ENCODE peak calls at places on chromosomes 16 and 17, in ten cellular contexts. X is ascending aorta, Q is thyroid gland, V is breast epithelium, G is uterus, F is cardiac muscle cell, T is H9, Z is testis, C is SJCRH30, L is IMR-90. B is an unnamed sample.
A peak's percentile ranks its signal among the peaks of the same experiment; 100 is the strongest.

GRCh38 chr16:85300451-85300968 is 188.2 kb upstream of the CIBAR2 start:
- DNase-seq in Z (no peak), C (peak; percentile 67), L (no peak), X (no peak), F (no peak), T (no peak), Q (no peak), G (no peak), V (no peak), B (no peak)

GRCh38 chr17:44587339-44587738 is 30.1 kb downstream of the FZD2 start:
- DNase-seq in V (no peak), C (peak; percentile 89), T (peak; percentile 78), F (peak; percentile 85), Q (peak; percentile 38), X (peak; percentile 64), L (peak; percentile 91), G (peak; percentile 18), Z (peak; percentile 82), B (peak; percentile 84)

GRCh38 chr17:14813649-14814048 is 451.5 kb downstream of the PMP22 start:
- DNase-seq in X (no peak), Q (peak; percentile 3), F (peak; percentile 59), V (no peak), T (peak; percentile 92), G (no peak), C (peak; percentile 82), Z (peak; percentile 53), L (no peak), B (no peak)

GRCh38 chr17:77861981-77862645 is 96.4 kb upstream of the TNRC6C start:
- DNase-seq in X (no peak), Z (no peak), C (no peak), G (no peak), F (no peak), T (no peak), L (no peak), V (no peak), Q (no peak), B (no peak)

GRCh38 chr16:8767176-8767575 is 30.3 kb downstream of the TMEM186 start:
- DNase-seq in T (no peak), L (no peak), C (no peak), X (no peak), F (no peak), G (no peak), Q (no peak), Z (no peak), V (no peak), B (no peak)

GRCh38 chr17:6454495-6455320 is 10.5 kb downstream of the PIMREG start:
- DNase-seq in G (no peak), V (no peak), L (no peak), Q (no peak), T (peak; percentile 72), X (no peak), C (peak; percentile 61), F (no peak), Z (no peak), B (no peak)

GRCh38 chr17:81322271-81323082 is 27.4 kb upstream of the SLC38A10 start:
- DNase-seq in T (no peak), Z (peak; percentile 81), L (no peak), F (no peak), V (no peak), C (peak; percentile 97), Q (peak; percentile 27), G (no peak), X (no peak), B (no peak)

GRCh38 chr16:85338989-85339388 is 226.7 kb upstream of the CIBAR2 start:
- DNase-seq in C (no peak), Q (no peak), X (no peak), Z (no peak), F (no peak), L (no peak), V (no peak), T (no peak), G (no peak), B (no peak)

GRCh38 chr17:61555127-61555531 is 35.9 kb downstream of the NACA2 start:
- DNase-seq in Z (no peak), X (no peak), Q (no peak), F (no peak), L (no peak), G (no peak), C (peak; percentile 68), T (no peak), V (no peak), B (no peak)

GRCh38 chr17:79897243-79898063 is 58.2 kb upstream of the CBX4 start:
- DNase-seq in V (no peak), L (no peak), T (no peak), Z (no peak), C (no peak), Q (no peak), F (no peak), X (no peak), G (no peak), B (peak; percentile 17)

GRCh38 chr17:32993977-32994376 is 2.3 kb downstream of the SPACA3 start:
- DNase-seq in Z (no peak), X (no peak), C (no peak), G (no peak), L (no peak), F (no peak), T (no peak), V (no peak), Q (no peak), B (no peak)

GRCh38 chr16:80100846-80101451 is 439.8 kb upstream of the DYNLRB2 start:
- DNase-seq in C (no peak), Q (no peak), Z (no peak), G (no peak), F (no peak), X (no peak), V (no peak), T (no peak), L (no peak), B (no peak)

GRCh38 chr16:86186361-86186760 is 287.4 kb downstream of the IRF8 start:
- DNase-seq in Z (no peak), G (no peak), T (no peak), F (no peak), V (no peak), C (no peak), Q (no peak), L (no peak), X (no peak), B (no peak)

GRCh38 chr16:30355954-30356308 is 823 bp upstream of the CD2BP2 start:
- DNase-seq in V (no peak), X (no peak), Z (no peak), G (no peak), L (no peak), Q (no peak), C (no peak), F (no peak), T (no peak), B (no peak)

GRCh38 chr17:2056221-2057129 is 1.6 kb downstream of the HIC1 start:
- DNase-seq in V (no peak), F (peak; percentile 51), Z (no peak), T (peak; percentile 81), G (no peak), Q (peak; percentile 50), X (no peak), L (peak; percentile 64), C (no peak), B (no peak)
- H3K4me1 ChIP-seq in V (peaks cover 6% of the 10 kb centered on the region), F (peaks cover 4% of the 10 kb centered on the region), Z (peaks cover 23% of the 10 kb centered on the region), T (no peaks in the 10 kb centered on the region), G (no peaks in the 10 kb centered on the region), Q (peaks cover 13% of the 10 kb centered on the region), X (peaks cover 22% of the 10 kb centered on the region), L (peaks cover 33% of the 10 kb centered on the region), C (no peaks in the 10 kb centered on the region), B (no peaks in the 10 kb centered on the region)

GRCh38 chr17:50146927-50147640 is 3.4 kb downstream of the PPP1R9B start:
- DNase-seq in X (no peak), G (no peak), F (no peak), Z (peak; percentile 60), T (no peak), Q (no peak), L (no peak), C (no peak), V (no peak), B (no peak)
- H3K27ac ChIP-seq in X (peak overlapping the region; percentile 93), G (peak overlapping the region; percentile 93), F (no peak overlapping the region), Z (peak overlapping the region; percentile 79), T (no peak overlapping the region), Q (peak overlapping the region; percentile 86), L (peak overlapping the region; percentile 17), C (no peak overlapping the region), V (peak overlapping the region; percentile 94), B (peak overlapping the region; percentile 95)

DNA sequence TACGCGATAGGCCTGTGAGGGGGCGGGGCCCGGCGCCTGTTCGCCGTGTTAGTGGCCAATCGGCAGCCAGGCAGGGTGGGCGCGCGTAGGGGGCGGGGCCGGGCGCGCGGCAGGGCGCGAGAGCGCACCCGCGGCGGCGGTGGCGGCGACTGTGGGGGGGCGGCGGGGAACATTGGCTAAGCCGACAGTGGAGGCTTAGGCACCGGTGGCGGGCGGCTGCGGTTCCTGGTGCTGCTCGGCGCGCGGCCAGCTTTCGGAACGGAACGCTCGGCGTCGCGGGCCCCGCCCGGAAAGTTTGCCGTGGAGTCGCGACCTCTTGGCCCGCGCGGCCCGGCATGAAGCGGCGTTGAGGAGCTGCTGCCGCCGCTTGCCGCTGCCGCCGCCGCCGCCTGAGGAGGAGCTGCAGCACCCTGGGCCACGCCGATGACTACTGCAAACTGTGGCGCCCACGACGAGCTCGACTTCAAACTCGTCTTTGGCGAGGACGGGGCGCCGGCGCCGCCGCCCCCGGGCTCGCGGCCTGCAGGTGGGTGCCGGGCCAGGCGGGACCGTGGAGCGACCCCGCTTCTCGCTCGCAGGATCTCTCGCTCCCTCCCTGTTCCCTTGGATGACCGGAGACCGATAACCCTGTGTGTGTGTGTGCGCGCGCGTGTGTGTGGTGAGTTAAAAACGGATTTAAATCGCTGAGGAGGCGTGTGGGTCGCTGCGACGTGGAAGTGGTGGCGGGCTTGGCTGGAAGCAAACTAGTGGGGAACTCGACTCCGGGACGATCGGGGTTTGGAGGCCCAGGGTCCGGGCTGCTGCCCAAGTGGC is at the start of gene NFATC3:
- DNase-seq in Z (peak; percentile 99), G (peak; percentile 98), V (peak; percentile 98), T (peak; percentile 37), X (peak; percentile 94), Q (peak; percentile 100), F (peak; percentile 97), L (peak; percentile 94), C (peak; percentile 53), B (peak; percentile 98)
- H3K4me1 ChIP-seq in Z (peaks cover 37% of the 10 kb centered on the region), G (no peaks in the 10 kb centered on the region), V (peaks cover 12% of the 10 kb centered on the region), T (no peaks in the 10 kb centered on the region), X (peaks cover 11% of the 10 kb centered on the region), Q (peaks cover 59% of the 10 kb centered on the region), F (peaks cover 20% of the 10 kb centered on the region), L (peaks cover 12% of the 10 kb centered on the region), C (no peaks in the 10 kb centered on the region), B (peaks cover 26% of the 10 kb centered on the region)

DNA sequence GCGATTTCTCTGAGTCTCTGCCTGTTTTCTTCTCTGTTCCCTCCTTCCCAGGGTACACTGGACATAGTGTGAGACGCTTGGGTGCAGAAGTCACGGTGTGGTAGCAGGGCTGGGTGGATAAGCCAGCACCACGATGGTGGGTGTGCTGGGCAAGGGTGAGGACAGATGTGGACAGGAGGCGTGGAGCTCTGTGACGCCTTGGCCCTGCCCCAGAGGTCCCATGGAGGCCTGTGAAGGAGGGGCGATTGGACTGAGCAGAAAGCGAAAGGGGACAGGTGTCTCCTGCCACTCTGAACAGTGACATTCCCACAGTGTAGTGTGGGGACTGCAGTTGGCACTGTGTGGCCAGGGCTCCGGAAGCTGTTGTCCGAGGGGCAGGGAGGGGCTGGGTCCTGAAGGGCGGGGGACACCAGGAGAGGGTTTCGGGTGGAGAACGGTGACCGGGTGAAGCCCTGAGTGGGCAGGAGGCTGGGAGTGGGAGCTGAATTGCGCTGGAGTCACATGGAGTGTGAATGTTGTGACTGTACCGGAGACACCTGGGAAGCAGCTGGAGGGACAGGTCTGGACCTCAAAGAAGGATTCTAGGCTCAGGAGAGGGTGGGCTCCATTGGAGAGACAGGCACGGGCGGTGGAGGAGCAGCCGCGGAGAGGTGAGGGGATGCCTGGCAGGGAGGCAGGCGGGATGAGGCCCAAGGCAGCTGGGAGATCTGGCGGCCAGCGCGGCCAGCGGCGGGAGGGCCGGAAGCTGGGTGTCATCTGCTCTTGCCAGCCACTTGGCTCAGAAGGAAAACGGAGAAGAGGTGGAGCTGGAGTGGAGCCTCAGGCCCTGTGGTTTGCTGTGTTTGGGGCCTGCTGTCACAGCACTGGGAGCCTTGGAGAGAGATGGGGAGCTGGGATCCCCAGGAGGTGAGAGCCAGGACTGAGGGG is 7.5 kb downstream of the TBC1D24 start:
- DNase-seq in X (no peak), C (peak; percentile 88), L (peak; percentile 71), Q (peak; percentile 33), G (peak; percentile 63), T (no peak), Z (peak; percentile 71), V (peak; percentile 72), F (no peak), B (no peak)
- H3K27ac ChIP-seq in X (peak overlapping the region; percentile 57), C (peak overlapping the region; percentile 70), L (peak overlapping the region; percentile 68), Q (peak overlapping the region; percentile 22), G (peak overlapping the region; percentile 3), T (no peak overlapping the region), Z (peak overlapping the region; percentile 31), V (peak overlapping the region; percentile 90), F (no peak overlapping the region), B (no peak overlapping the region)

B was measured in RWPE2.